ENCODE peak calls at places on chromosomes 16 and 17, in seven cellular contexts. C, R, A, D, Y, H and P are unnamed samples.

GRCh38 chr16:50717109-50717893 is 23.9 kb downstream of the NOD2 start:
- DNase-seq in C (no peak), R (no peak), A (no peak), D (no peak), Y (no peak), H (no peak), P (no peak)

GRCh38 chr16:84543931-84544776 is 39.7 kb upstream of the MEAK7 start:
- DNase-seq in C (peak), R (no peak), A (no peak), D (no peak), Y (no peak), H (no peak), P (no peak)

GRCh38 chr17:31428111-31428510 is 36.6 kb downstream of the RAB11FIP4 start:
- DNase-seq in C (no peak), R (no peak), A (no peak), D (no peak), Y (no peak), H (no peak), P (no peak)

GRCh38 chr16:77169650-77170236 is 21.2 kb upstream of the MON1B start:
- DNase-seq in C (peak), R (peak), A (peak), D (peak), Y (peak), H (peak), P (peak)

GRCh38 chr17:61485067-61485775 is 33.0 kb downstream of the TBX4 start:
- DNase-seq in C (peak), R (no peak), A (no peak), D (no peak), Y (no peak), H (no peak), P (no peak)

GRCh38 chr17:59002848-59003247 is 103.8 kb downstream of the TRIM37 start:
- DNase-seq in C (peak), R (no peak), A (no peak), D (no peak), Y (no peak), H (no peak), P (peak)

GRCh38 chr17:32828822-32829221 is 48.1 kb downstream of the MYO1D start:
- DNase-seq in C (no peak), R (no peak), A (no peak), D (no peak), Y (no peak), H (no peak), P (no peak)

GRCh38 chr17:70987867-70988340 is 818.6 kb downstream of the KCNJ2 start:
- DNase-seq in C (no peak), R (no peak), A (peak), D (peak), Y (no peak), H (no peak), P (no peak)

GRCh38 chr17:31609331-31609730 is 217.9 kb downstream of the RAB11FIP4 start:
- DNase-seq in C (no peak), R (no peak), A (no peak), D (no peak), Y (no peak), H (peak), P (no peak)

GRCh38 chr17:50527949-50528474 is 4.5 kb upstream of the EPN3 start:
- DNase-seq in C (no peak), R (no peak), A (no peak), D (no peak), Y (no peak), H (no peak), P (no peak)

DNA sequence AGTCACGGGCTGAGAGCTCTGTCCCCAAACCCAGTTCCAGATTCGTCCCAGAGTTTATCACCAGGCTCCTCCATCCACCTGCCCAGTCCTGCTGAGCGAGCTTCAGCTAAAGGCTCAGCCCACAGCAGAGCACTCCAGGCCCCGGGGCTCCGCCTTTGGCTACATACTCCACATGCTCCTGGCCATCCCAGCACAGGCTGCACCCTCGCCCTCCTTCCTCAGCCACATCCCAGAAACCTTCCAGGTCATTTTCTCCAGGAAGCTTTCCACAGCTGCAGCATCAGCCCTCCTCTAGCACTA is 4.7 kb upstream of the CD2BP2 start:
- DNase-seq in C (no peak), R (no peak), A (no peak), D (no peak), Y (no peak), H (no peak), P (peak)
- H3K23ac ChIP-seq in C (no peak), R (no peak), A (no peak), D (no peak), Y (no peak), H (no peak), P (no peak)

GRCh38 chr17:56798916-56799315 is 34.8 kb downstream of the C17orf67 start:
- DNase-seq in C (no peak), R (no peak), A (peak), D (peak), Y (peak), H (peak), P (no peak)
- H3K23ac ChIP-seq in C (no peak), R (no peak), A (no peak), D (no peak), Y (no peak), H (no peak), P (no peak)

GRCh38 chr16:30902070-30902972 is 5.9 kb downstream of the CTF1 start:
- DNase-seq in C (peak), R (no peak), A (peak), D (peak), Y (no peak), H (peak), P (peak)
- H3K23ac ChIP-seq in C (no peak), R (no peak), A (no peak), D (peak), Y (peak), H (no peak), P (no peak)

GRCh38 chr17:74475189-74475588 is 8.8 kb downstream of the CD300A start:
- DNase-seq in C (no peak), R (no peak), A (no peak), D (no peak), Y (no peak), H (no peak), P (no peak)

GRCh38 chr17:74472890-74473289 is 6.5 kb downstream of the CD300A start:
- DNase-seq in C (no peak), R (no peak), A (no peak), D (no peak), Y (no peak), H (no peak), P (no peak)

GRCh38 chr17:74471341-74471740 is 4.9 kb downstream of the CD300A start:
- DNase-seq in C (no peak), R (no peak), A (no peak), D (no peak), Y (no peak), H (no peak), P (no peak)

GRCh38 chr17:74474043-74474792 is 7.8 kb downstream of the CD300A start:
- DNase-seq in C (no peak), R (no peak), A (no peak), D (no peak), Y (no peak), H (no peak), P (no peak)

DNA sequence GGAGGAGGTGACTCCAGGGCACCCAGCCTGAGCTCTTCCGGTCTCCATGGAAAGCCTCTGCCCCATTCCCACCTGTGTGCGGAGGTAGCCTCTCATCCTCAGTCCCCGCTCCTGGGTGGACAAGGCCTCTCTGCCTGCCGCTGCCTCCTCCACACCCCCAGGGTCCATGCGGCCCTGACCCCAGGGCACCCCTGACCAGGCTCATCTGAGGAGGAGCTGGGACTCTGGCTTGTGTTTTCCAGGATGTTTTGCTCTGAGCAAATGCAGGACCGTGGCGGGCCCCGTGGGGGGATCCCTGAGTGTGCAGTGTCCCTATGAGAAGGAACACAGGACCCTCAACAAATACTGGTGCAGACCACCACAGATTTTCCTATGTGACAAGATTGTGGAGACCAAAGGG is 6.9 kb downstream of the CD300A start:
- DNase-seq in C (no peak), R (no peak), A (no peak), D (no peak), Y (no peak), H (no peak), P (no peak)
- H3K23ac ChIP-seq in C (no peak), R (no peak), A (no peak), D (no peak), Y (no peak), H (no peak), P (no peak)

GRCh38 chr17:73592079-73592415 is 52.2 kb downstream of the SDK2 start:
- DNase-seq in C (no peak), R (no peak), A (no peak), D (no peak), Y (no peak), H (no peak), P (no peak)

GRCh38 chr17:73586921-73587680 is 57.1 kb downstream of the SDK2 start:
- DNase-seq in C (no peak), R (no peak), A (no peak), D (no peak), Y (no peak), H (no peak), P (peak)

GRCh38 chr17:73588291-73589095 is 55.8 kb downstream of the SDK2 start:
- DNase-seq in C (no peak), R (no peak), A (no peak), D (no peak), Y (no peak), H (no peak), P (no peak)

GRCh38 chr17:73591278-73592078 is 52.8 kb downstream of the SDK2 start:
- DNase-seq in C (no peak), R (no peak), A (no peak), D (no peak), Y (no peak), H (no peak), P (peak)

GRCh38 chr17:73589096-73589980 is 54.9 kb downstream of the SDK2 start:
- DNase-seq in C (no peak), R (no peak), A (no peak), D (peak), Y (no peak), H (no peak), P (no peak)
- H3K23ac ChIP-seq in C (no peak), R (no peak), A (no peak), D (no peak), Y (no peak), H (no peak), P (no peak)

GRCh38 chr16:67110136-67110847 is 551 bp downstream of the PHAF1 start:
- DNase-seq in C (no peak), R (no peak), A (no peak), D (no peak), Y (no peak), H (no peak), P (peak)
- H3K23ac ChIP-seq in C (peak), R (no peak), A (no peak), D (no peak), Y (peak), H (no peak), P (peak)

GRCh38 chr17:75074532-75074931 is 13.2 kb upstream of the SLC16A5 start:
- DNase-seq in C (no peak), R (no peak), A (no peak), D (no peak), Y (no peak), H (no peak), P (no peak)
- H3K23ac ChIP-seq in C (no peak), R (no peak), A (no peak), D (no peak), Y (no peak), H (no peak), P (no peak)